ENCODE peak calls at places on chromosomes 16 and 17, in seven cellular contexts. M is SK-N-SH, Y is HCT116, V is H1, N is HepG2, H is GM12878, K is K562. Z is an unnamed sample.

GRCh38 chr16:49641250-49641649 is 214.7 kb downstream of the ZNF423 start:
- DNase-seq in M (no peak), Y (no peak), V (no peak), N (no peak), H (peak; percentile 5), K (no peak), Z (no peak)

GRCh38 chr17:69069289-69069688 is 8.6 kb upstream of the ABCA9 start:
- DNase-seq in M (peak; percentile 32), Y (no peak), V (no peak), N (no peak), H (no peak), K (no peak), Z (no peak)

GRCh38 chr17:63984651-63985386 is 12.1 kb upstream of the SCN4A start:
- DNase-seq in M (no peak), Y (peak; percentile 64), V (no peak), N (peak; percentile 38), H (no peak), K (peak; percentile 48), Z (no peak)

GRCh38 chr16:2175454-2175853 is 19.9 kb downstream of the TRAF7 start:
- DNase-seq in M (no peak), Y (no peak), V (no peak), N (no peak), H (no peak), K (no peak), Z (no peak)

GRCh38 chr17:29383687-29384086 is 6.5 kb upstream of the TAOK1 start:
- DNase-seq in M (no peak), Y (no peak), V (no peak), N (no peak), H (no peak), K (no peak), Z (no peak)

GRCh38 chr16:851209-851810 is 50.8 kb upstream of the GNG13 start:
- DNase-seq in M (no peak), Y (no peak), V (no peak), N (no peak), H (no peak), K (no peak), Z (no peak)

GRCh38 chr17:1555618-1556471 is 6.7 kb downstream of the PITPNA start:
- DNase-seq in M (no peak), Y (no peak), V (no peak), N (no peak), H (peak; percentile 43), K (no peak), Z (no peak)

GRCh38 chr16:89345663-89346150 is 128.2 kb downstream of the ZNF778 start:
- DNase-seq in M (no peak), Y (no peak), V (no peak), N (peak; percentile 81), H (no peak), K (no peak), Z (peak; percentile 89)

GRCh38 chr16:54356391-54356790 is 69.8 kb upstream of the IRX3 start:
- DNase-seq in M (no peak), Y (no peak), V (no peak), N (no peak), H (no peak), K (no peak), Z (no peak)

GRCh38 chr17:67401598-67402504 is 24.8 kb downstream of the PITPNC1 start:
- DNase-seq in M (no peak), Y (no peak), V (no peak), N (no peak), H (no peak), K (no peak), Z (no peak)

GRCh38 chr16:69890114-69890890 is 60.8 kb upstream of the CLEC18A start:
- DNase-seq in M (peak; percentile 67), Y (no peak), V (no peak), N (no peak), H (no peak), K (no peak), Z (no peak)

GRCh38 chr17:48730240-48730550 is 1.6 kb upstream of the HOXB13 start:
- DNase-seq in M (no peak), Y (no peak), V (no peak), N (no peak), H (no peak), K (no peak), Z (no peak)

GRCh38 chr16:54540525-54541180 is 254.1 kb upstream of the IRX3 start:
- DNase-seq in M (no peak), Y (no peak), V (no peak), N (no peak), H (no peak), K (no peak), Z (peak; percentile 89)

GRCh38 chr16:86343111-86343642 is 167.2 kb upstream of the FOXF1 start:
- DNase-seq in M (peak; percentile 45), Y (no peak), V (no peak), N (no peak), H (no peak), K (no peak), Z (no peak)

GRCh38 chr17:28901866-28902818 is 737 bp downstream of the DHRS13 start:
- DNase-seq in M (peak; percentile 83), Y (no peak), V (no peak), N (no peak), H (no peak), K (peak; percentile 75), Z (peak; percentile 52)

GRCh38 chr17:57114085-57114673 is 29.1 kb downstream of the AKAP1 start:
- DNase-seq in M (peak; percentile 88), Y (no peak), V (peak; percentile 96), N (peak; percentile 41), H (no peak), K (peak; percentile 77), Z (peak; percentile 54)

GRCh38 chr17:17200311-17200710 is 5.8 kb downstream of the PLD6 start:
- DNase-seq in M (no peak), Y (no peak), V (no peak), N (no peak), H (no peak), K (no peak), Z (no peak)

GRCh38 chr16:27373312-27373711 is 28.7 kb upstream of the IL21R start:
- DNase-seq in M (no peak), Y (no peak), V (no peak), N (no peak), H (no peak), K (no peak), Z (no peak)

GRCh38 chr17:41777157-41777578 is 9.3 kb downstream of the JUP start:
- DNase-seq in M (peak; percentile 69), Y (no peak), V (peak; percentile 56), N (peak; percentile 64), H (no peak), K (no peak), Z (peak; percentile 73)

GRCh38 chr17:9985622-9986021 is 80.6 kb upstream of the RCVRN start:
- DNase-seq in M (no peak), Y (no peak), V (no peak), N (no peak), H (no peak), K (no peak), Z (no peak)

GRCh38 chr17:74201250-74201649 is 2.2 kb upstream of the RPL38 start:
- DNase-seq in M (no peak), Y (no peak), V (no peak), N (no peak), H (no peak), K (no peak), Z (no peak)

GRCh38 chr17:57739402-57740224 is 5.5 kb downstream of the CCDC182 start:
- DNase-seq in M (peak; percentile 76), Y (peak; percentile 61), V (no peak), N (peak; percentile 53), H (no peak), K (peak; percentile 36), Z (peak; percentile 54)

GRCh38 chr17:72463287-72464102 is 342.7 kb downstream of the SOX9 start:
- DNase-seq in M (no peak), Y (no peak), V (no peak), N (no peak), H (peak; percentile 81), K (no peak), Z (no peak)

GRCh38 chr17:5813357-5813756 is 229.0 kb upstream of the NLRP1 start:
- DNase-seq in M (no peak), Y (no peak), V (no peak), N (no peak), H (no peak), K (no peak), Z (no peak)

GRCh38 chr17:39239640-39240314 is 14.0 kb upstream of the STAC2 start:
- DNase-seq in M (peak; percentile 72), Y (peak; percentile 59), V (peak; percentile 94), N (peak; percentile 55), H (no peak), K (peak; percentile 78), Z (peak; percentile 78)

DNA sequence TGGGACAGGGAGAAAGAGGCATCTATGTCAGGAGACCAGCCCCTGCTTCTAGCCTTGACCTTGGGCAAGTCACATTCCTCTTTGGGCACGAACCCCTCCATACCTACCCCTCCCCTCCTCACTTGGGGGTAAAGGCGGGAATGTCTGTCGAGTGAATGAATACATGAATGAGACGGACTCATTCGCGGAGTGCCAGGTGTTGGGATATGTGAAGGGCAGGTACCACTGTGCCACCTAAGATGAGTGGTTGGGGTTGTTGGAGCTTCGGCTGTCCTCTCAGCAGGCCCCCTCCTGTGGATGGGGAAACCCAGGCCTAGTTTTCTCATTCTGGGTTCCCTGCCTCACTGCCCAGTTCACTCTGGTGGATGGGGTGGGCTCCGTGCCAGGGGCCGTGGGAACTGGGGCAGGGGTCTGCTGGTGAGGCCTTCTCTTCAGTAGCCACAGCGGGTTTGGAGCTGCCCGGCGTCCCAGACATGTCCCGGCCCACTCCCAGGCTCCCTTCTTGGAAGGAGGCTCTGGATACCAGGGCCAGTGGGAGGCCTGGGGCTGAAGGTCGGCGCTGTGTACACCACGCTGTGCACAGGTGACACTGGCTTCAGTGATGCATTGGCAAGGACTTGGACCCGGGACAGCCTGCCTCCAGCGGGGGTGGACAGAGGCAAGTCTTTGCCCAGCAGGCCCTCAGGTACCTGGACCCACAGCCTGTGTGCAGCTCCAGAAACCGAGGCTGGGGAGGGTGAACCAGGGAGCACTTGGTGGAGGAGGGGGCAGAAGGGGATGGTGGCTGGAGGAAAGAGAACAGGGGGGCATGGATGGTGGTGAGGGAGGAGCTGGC is 5.6 kb downstream of the GLIS2 start:
- DNase-seq in M (no peak), Y (no peak), V (no peak), N (no peak), H (no peak), K (no peak), Z (no peak)
- TF ChIP-seq JUND in M (no peak), Y (no peak), V (no peak), N (no peak), H (no peak), K (no peak), Z (no peak)

GRCh38 chr16:68367034-68367433 is 56.2 kb downstream of the PRMT7 start:
- DNase-seq in M (peak; percentile 74), Y (peak; percentile 16), V (peak; percentile 87), N (peak; percentile 53), H (no peak), K (peak; percentile 71), Z (peak; percentile 56)
- TF ChIP-seq JUND in M (no peak), Y (no peak), V (no peak), N (no peak), H (no peak), K (no peak), Z (no peak)

DNA sequence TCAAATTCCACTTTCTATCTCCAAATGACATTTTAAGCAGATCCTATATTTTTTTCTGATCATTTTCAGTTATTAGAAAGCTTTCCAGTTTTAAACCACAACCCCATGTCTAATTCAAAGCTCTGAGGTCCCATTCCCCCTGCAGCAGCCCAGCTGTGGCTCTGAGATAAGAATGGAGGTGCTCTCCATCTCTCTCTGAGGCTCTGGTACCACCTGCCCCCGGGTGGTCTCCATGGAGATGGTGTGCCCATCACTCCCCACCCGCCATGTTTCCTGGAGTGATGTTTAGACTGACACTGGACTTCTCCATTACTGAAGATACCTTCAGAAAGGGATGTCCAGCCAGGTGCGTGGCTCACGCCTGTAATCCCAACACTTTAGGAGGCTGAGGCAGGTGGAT is 68.1 kb upstream of the SEC14L1 start:
- DNase-seq in M (no peak), Y (no peak), V (no peak), N (no peak), H (no peak), K (peak; percentile 84), Z (no peak)
- TF ChIP-seq JUND in M (no peak), Y (no peak), V (no peak), N (no peak), H (no peak), K (no peak), Z (no peak)

GRCh38 chr16:73019456-73020362 is 28.2 kb downstream of the ZFHX3 start:
- DNase-seq in M (no peak), Y (peak; percentile 45), V (no peak), N (no peak), H (no peak), K (no peak), Z (no peak)
- TF ChIP-seq JUND in M (peak; percentile 33), Y (peak; percentile 84), V (no peak), N (no peak), H (no peak), K (no peak), Z (no peak)